ENCODE peak calls at places on chromosome 3, in six cellular contexts. A is RPMI7951; Y is ELR; T is Kasumi-1; I is stimulated activated CD4-positive, alpha-beta T cell treated with anti-CD3 and anti-CD28 coated beads, Interleukin-2, amount 100 ng/mL, for 24 hours; V is H54. F is an unnamed sample.

GRCh38 chr3:16247282-16248058 is 17.3 kb downstream of the DPH3 start:
- DNase-seq in I (peak; percentile 79), V (peak; percentile 47), A (peak; percentile 77), T (peak; percentile 89), Y (peak; percentile 83), F (peak; percentile 74)

GRCh38 chr3:136954980-136955780 is 2.6 kb upstream of the IL20RB start:
- DNase-seq in T (no peak), I (no peak), Y (peak; percentile 23), V (no peak), A (peak; percentile 22), F (no peak)

GRCh38 chr3:31505353-31506048 is 27.2 kb upstream of the STT3B start:
- DNase-seq in T (peak; percentile 33), A (no peak), Y (no peak), I (no peak), V (no peak), F (no peak)

GRCh38 chr3:149816986-149817385 is 4.0 kb downstream of the RNF13 start:
- DNase-seq in T (peak; percentile 36), A (peak; percentile 35), V (no peak), Y (peak; percentile 86), I (no peak), F (no peak)

GRCh38 chr3:160707187-160707789 is 30.3 kb downstream of the ARL14 start:
- DNase-seq in I (peak; percentile 29), T (peak; percentile 69), A (peak; percentile 57), Y (peak; percentile 62), V (no peak), F (peak; percentile 50)

GRCh38 chr3:172129868-172130751 is 90.7 kb downstream of the FNDC3B start:
- DNase-seq in A (peak; percentile 99), I (peak; percentile 53), Y (peak; percentile 99), T (peak; percentile 97), V (peak; percentile 67), F (no peak)

GRCh38 chr3:99475229-99475628 is 163.2 kb upstream of the COL8A1 start:
- DNase-seq in Y (peak; percentile 43), A (no peak), I (no peak), V (no peak), T (no peak), F (no peak)

GRCh38 chr3:102094523-102094922 is 245.2 kb downstream of the NFKBIZ start:
- DNase-seq in A (no peak), I (no peak), T (no peak), V (no peak), Y (no peak), F (no peak)

GRCh38 chr3:184231671-184232070 is 2.3 kb downstream of the VWA5B2 start:
- DNase-seq in V (no peak), A (no peak), Y (no peak), T (no peak), I (no peak), F (peak; percentile 4)

GRCh38 chr3:120516142-120516541 is 65.3 kb upstream of the FSTL1 start:
- DNase-seq in Y (no peak), A (no peak), I (no peak), V (no peak), T (no peak), F (no peak)

GRCh38 chr3:40118031-40118610 is 191.4 kb upstream of the EIF1B start:
- DNase-seq in I (no peak), Y (no peak), T (no peak), A (no peak), V (no peak), F (no peak)

GRCh38 chr3:132804498-132804897 is 82.3 kb upstream of the NPHP3 start:
- DNase-seq in V (no peak), Y (no peak), A (no peak), I (no peak), T (no peak), F (no peak)

GRCh38 chr3:143720381-143720780 is 127.9 kb downstream of the SLC9A9 start:
- DNase-seq in I (no peak), V (no peak), T (no peak), A (no peak), Y (no peak), F (no peak)

GRCh38 chr3:188964957-188965356 is 206.8 kb upstream of the TPRG1 start:
- DNase-seq in A (no peak), Y (no peak), T (no peak), I (no peak), V (no peak), F (no peak)

GRCh38 chr3:196941846-196942225 is 492 bp downstream of the NCBP2 start:
- DNase-seq in A (peak; percentile 58), Y (peak; percentile 63), T (peak; percentile 58), I (peak; percentile 75), V (peak; percentile 47), F (peak; percentile 35)

GRCh38 chr3:170714151-170714550 is 128.3 kb upstream of the SLC7A14 start:
- DNase-seq in V (no peak), T (no peak), Y (peak; percentile 93), A (peak; percentile 93), I (no peak), F (no peak)

GRCh38 chr3:190424478-190425439 is 24.9 kb downstream of the TMEM207 start:
- DNase-seq in A (peak; percentile 72), V (peak; percentile 20), I (peak; percentile 38), T (peak; percentile 78), Y (peak; percentile 85), F (peak; percentile 65)